ENCODE peak calls at places on chromosome 4, in four cellular contexts. W is GM12878, S is GM12891, G is K562. Y is an unnamed sample.
A peak's percentile ranks its signal among the peaks of the same experiment; 100 is the strongest.

GRCh38 chr4:82044141-82044993 is 329.4 kb downstream of the HNRNPD start:
- DNase-seq in G (no peak), S (no peak), W (no peak), Y (peak; percentile 25)

GRCh38 chr4:179465131-179465797 is 2023.0 kb upstream of the AGA start:
- DNase-seq in G (no peak), S (no peak), W (no peak), Y (peak; percentile 15)

GRCh38 chr4:115515379-115516171 is 402.2 kb upstream of the NDST4 start:
- DNase-seq in S (peak; percentile 1), W (peak; percentile 32), G (no peak), Y (no peak)

GRCh38 chr4:156193116-156193515 is 239.4 kb upstream of the CTSO start:
- DNase-seq in G (no peak), S (no peak), W (no peak), Y (no peak)

GRCh38 chr4:182212211-182212761 is 30.9 kb upstream of the TENM3 start:
- DNase-seq in W (no peak), S (no peak), G (no peak), Y (no peak)

GRCh38 chr4:162461952-162462351 is 298.2 kb upstream of the FSTL5 start:
- DNase-seq in G (no peak), S (no peak), W (no peak), Y (no peak)

GRCh38 chr4:125368161-125368560 is 53.4 kb downstream of the FAT4 start:
- DNase-seq in S (no peak), W (no peak), G (no peak), Y (no peak)

GRCh38 chr4:184962125-184962638 is 56.1 kb upstream of the HELT start:
- DNase-seq in G (no peak), W (no peak), S (no peak), Y (no peak)

GRCh38 chr4:73620115-73620792 is at the start of gene RASSF6:
- DNase-seq in W (no peak), G (peak; percentile 27), S (no peak), Y (peak; percentile 32)

GRCh38 chr4:7738458-7739076 is 201.1 kb downstream of the AFAP1 start:
- DNase-seq in W (no peak), G (no peak), S (no peak), Y (no peak)

GRCh38 chr4:80112236-80112635 is 39.2 kb upstream of the ANTXR2 start:
- DNase-seq in W (no peak), G (no peak), S (no peak), Y (no peak)

GRCh38 chr4:177283167-177283566 is 26.5 kb upstream of the NEIL3 start:
- DNase-seq in S (no peak), W (no peak), G (no peak), Y (no peak)

GRCh38 chr4:36677122-36677521 is 395.7 kb downstream of the DTHD1 start:
- DNase-seq in S (no peak), G (no peak), W (no peak), Y (no peak)

GRCh38 chr4:83686166-83686565 is 150.3 kb downstream of the GPAT3 start:
- DNase-seq in G (no peak), W (no peak), S (no peak), Y (no peak)

GRCh38 chr4:105896984-105897760 is 1.9 kb downstream of the NPNT start:
- DNase-seq in W (no peak), G (no peak), S (no peak), Y (no peak)

GRCh38 chr4:13514722-13515121 is 29.6 kb downstream of the NKX3-2 start:
- DNase-seq in G (no peak), W (no peak), S (no peak), Y (no peak)

GRCh38 chr4:125331116-125331515 is 16.4 kb downstream of the FAT4 start:
- DNase-seq in S (no peak), W (no peak), G (no peak), Y (no peak)

GRCh38 chr4:39103291-39103690 is 41.3 kb downstream of the KLHL5 start:
- DNase-seq in W (no peak), G (no peak), S (no peak), Y (no peak)

GRCh38 chr4:68375667-68376559 is 26.0 kb upstream of the YTHDC1 start:
- DNase-seq in S (peak; percentile 26), W (no peak), G (peak; percentile 24), Y (peak; percentile 55)

GRCh38 chr4:120843840-120844527 is 78.5 kb downstream of the PRDM5 start:
- DNase-seq in G (no peak), S (no peak), W (no peak), Y (no peak)

GRCh38 chr4:4778491-4779003 is 80.9 kb upstream of the MSX1 start:
- DNase-seq in G (no peak), S (no peak), W (no peak), Y (no peak)

GRCh38 chr4:53196872-53197759 is 168.7 kb downstream of the SCFD2 start:
- DNase-seq in S (no peak), W (peak; percentile 44), G (peak; percentile 49), Y (peak; percentile 27)

GRCh38 chr4:15043226-15043625 is 40.9 kb downstream of the CPEB2 start:
- DNase-seq in G (peak; percentile 20), W (no peak), S (no peak), Y (no peak)

GRCh38 chr4:124641715-124642380 is 70.7 kb downstream of the ANKRD50 start:
- DNase-seq in S (no peak), G (no peak), W (no peak), Y (peak; percentile 8)

GRCh38 chr4:182286035-182286434 is 42.8 kb downstream of the TENM3 start:
- DNase-seq in S (no peak), W (no peak), G (no peak), Y (no peak)

GRCh38 chr4:127888559-127888958 is 7.9 kb downstream of the PLK4 start:
- DNase-seq in S (no peak), G (no peak), W (no peak), Y (no peak)

GRCh38 chr4:56640907-56641493 is 40.1 kb downstream of the HOPX start:
- DNase-seq in S (no peak), G (no peak), W (no peak), Y (no peak)

GRCh38 chr4:99324361-99324760 is 3.2 kb upstream of the ADH1B start:
- DNase-seq in G (no peak), S (no peak), W (no peak), Y (no peak)

GRCh38 chr4:86898562-86898961 is 6.3 kb upstream of the C4orf36 start:
- DNase-seq in W (no peak), S (no peak), G (no peak), Y (no peak)

GRCh38 chr4:99653921-99654890 is 3.4 kb downstream of the C4orf54 start:
- DNase-seq in W (no peak), G (no peak), S (no peak), Y (no peak)

GRCh38 chr4:148126825-148127224 is 315.4 kb downstream of the NR3C2 start:
- DNase-seq in W (no peak), G (no peak), S (no peak), Y (no peak)

GRCh38 chr4:126778348-126778747 is 854.4 kb upstream of the INTU start:
- DNase-seq in G (peak; percentile 35), S (no peak), W (no peak), Y (no peak)

GRCh38 chr4:106864231-106864630 is 171.9 kb downstream of the DKK2 start:
- DNase-seq in S (no peak), W (no peak), G (no peak), Y (no peak)

GRCh38 chr4:100146756-100147155 is 43.5 kb downstream of the DDIT4L start:
- DNase-seq in G (no peak), S (no peak), W (no peak), Y (no peak)

GRCh38 chr4:41358626-41359025 is 101.9 kb downstream of the UCHL1 start:
- DNase-seq in G (no peak), S (no peak), W (no peak), Y (no peak)

GRCh38 chr4:102494603-102495002 is 6.6 kb upstream of the NFKB1 start:
- DNase-seq in S (no peak), G (no peak), W (no peak), Y (no peak)
- TF ChIP-seq SPI1 in S (no peak), G (no peak), W (no peak), Y (no peak)

DNA sequence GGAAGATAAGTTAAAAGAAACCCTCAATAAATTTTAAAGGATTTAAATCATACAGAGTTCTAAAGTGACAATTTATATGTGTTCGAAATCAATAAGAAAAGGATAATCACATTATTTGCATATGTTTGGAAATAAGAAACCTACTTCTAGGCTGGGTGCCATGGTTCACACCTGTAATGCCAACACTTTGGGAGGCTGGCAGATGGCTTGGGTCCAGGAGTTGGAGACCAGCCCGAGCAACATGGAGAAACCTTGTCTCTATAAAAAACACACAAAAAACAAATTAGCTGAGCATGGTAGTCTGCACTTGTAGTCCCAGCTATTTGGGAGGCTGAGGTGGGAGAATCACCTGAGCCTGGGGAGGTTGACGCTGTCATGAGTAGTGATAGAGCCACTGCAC is 8.1 kb upstream of the SAP30 start:
- DNase-seq in G (no peak), S (no peak), W (no peak), Y (no peak)
- TF ChIP-seq SPI1 in G (no peak), S (no peak), W (no peak), Y (no peak)

GRCh38 chr4:6032249-6033244 is 14.3 kb upstream of the C4orf50 start:
- DNase-seq in W (no peak), G (peak; percentile 24), S (no peak), Y (no peak)
- TF ChIP-seq SPI1 in W (no peak), G (no peak), S (no peak), Y (no peak)

GRCh38 chr4:168830777-168831512 is 179.1 kb downstream of the CBR4 start:
- DNase-seq in G (no peak), S (no peak), W (no peak), Y (no peak)
- TF ChIP-seq SPI1 in G (no peak), S (peak; percentile 6), W (no peak), Y (peak; percentile 46)

DNA sequence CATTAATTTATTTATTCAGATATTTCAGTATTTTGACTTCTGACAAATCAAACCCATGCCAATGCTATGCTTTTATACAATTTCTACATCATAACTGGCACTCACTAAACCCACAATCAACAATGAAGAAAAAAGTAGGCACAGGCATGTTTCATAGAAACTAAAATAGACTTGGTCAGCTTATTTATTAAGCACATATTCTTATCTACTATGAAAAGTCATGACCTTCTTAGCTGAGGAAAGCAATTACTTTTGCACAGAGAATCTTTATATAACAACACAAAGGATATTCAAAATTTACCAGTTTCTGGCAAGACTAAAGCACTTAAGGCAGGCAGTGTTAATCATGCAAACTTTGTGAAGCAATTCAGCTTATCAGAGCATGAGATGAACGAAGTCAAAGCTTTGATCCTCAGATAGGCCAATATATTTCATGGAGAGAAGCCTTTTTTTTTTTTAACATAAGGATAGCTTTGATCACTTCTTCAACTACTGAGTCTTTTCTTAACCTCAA is 490.6 kb downstream of the INPP4B start:
- DNase-seq in S (no peak), G (no peak), W (no peak), Y (no peak)
- TF ChIP-seq SPI1 in S (no peak), G (no peak), W (no peak), Y (no peak)

DNA sequence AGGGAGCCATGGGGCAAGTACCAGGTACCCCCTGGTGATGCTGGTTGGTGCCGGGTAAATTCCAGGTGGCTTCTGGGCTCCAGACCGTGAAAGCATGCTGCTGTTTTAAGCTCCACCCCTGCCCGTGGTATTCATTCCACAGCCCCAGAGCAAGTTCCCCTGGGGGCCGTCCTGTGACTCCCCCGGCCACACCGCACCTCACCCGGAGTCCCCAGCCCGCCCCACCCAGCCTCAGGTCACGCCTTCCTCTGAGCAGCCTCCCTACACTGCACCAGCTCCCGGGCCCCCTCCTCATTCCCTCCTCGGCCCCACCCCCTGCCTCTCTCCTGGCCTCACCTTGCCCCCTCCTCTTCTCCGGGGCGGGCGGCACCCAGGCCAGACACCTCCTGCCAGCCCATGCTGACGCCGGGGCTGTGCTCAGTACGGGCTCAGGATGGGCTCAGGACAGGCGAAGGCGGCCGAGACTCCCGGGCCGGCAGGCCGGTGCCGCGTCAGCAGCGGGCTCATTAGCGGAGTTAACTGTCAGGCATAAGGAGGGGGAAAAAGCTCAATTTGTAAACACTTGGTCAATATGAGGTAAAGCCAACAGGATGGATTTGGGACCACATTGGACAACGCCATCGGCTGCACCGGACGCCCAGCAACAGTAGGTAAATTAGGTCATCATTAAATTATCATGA is 127.4 kb downstream of the FAM53A start:
- DNase-seq in G (no peak), W (no peak), S (no peak), Y (no peak)
- TF ChIP-seq SPI1 in G (no peak), W (no peak), S (no peak), Y (no peak)

Y was measured in HL-60.